ENCODE peak calls at places on chromosomes 5 and 9, in six cellular contexts. A is neural progenitor cell; U is cardiac muscle cell; P is CD4-positive, alpha-beta T cell; Q is ovary; W is T-helper 17 cell. Y is an unnamed sample.

GRCh38 chr9:131402738-131403492 is 9.0 kb downstream of the PRRC2B start:
- DNase-seq in Q (peak; percentile 83), P (no peak), A (peak; percentile 82), U (peak; percentile 94), W (no peak), Y (no peak)

GRCh38 chr5:149260761-149261160 is 10.9 kb upstream of the AFAP1L1 start:
- DNase-seq in W (no peak), Q (no peak), A (no peak), U (no peak), P (no peak), Y (no peak)

GRCh38 chr5:150499437-150499956 is 8.4 kb upstream of the NDST1 start:
- DNase-seq in U (no peak), W (no peak), P (no peak), Q (no peak), A (peak; percentile 73), Y (no peak)

GRCh38 chr5:139394123-139394653 is 716 bp downstream of the PROB1 start:
- DNase-seq in U (peak; percentile 66), A (peak; percentile 88), Q (peak; percentile 69), P (peak; percentile 62), W (peak; percentile 50), Y (no peak)

GRCh38 chr9:117104972-117105495 is 309.8 kb downstream of the ASTN2 start:
- DNase-seq in U (peak; percentile 35), Q (no peak), P (no peak), A (no peak), W (no peak), Y (no peak)

GRCh38 chr5:11370985-11371384 is 533.3 kb downstream of the CTNND2 start:
- DNase-seq in Q (no peak), U (no peak), W (no peak), P (no peak), A (no peak), Y (no peak)

GRCh38 chr9:129887210-129888084 is 52.2 kb downstream of the USP20 start:
- DNase-seq in A (no peak), P (peak; percentile 69), W (peak; percentile 69), U (peak; percentile 74), Q (no peak), Y (no peak)

GRCh38 chr5:35094966-35095365 is 47.2 kb upstream of the AGXT2 start:
- DNase-seq in A (no peak), P (no peak), U (no peak), W (no peak), Q (no peak), Y (no peak)

GRCh38 chr5:91018185-91018584 is 364.9 kb downstream of the ARRDC3 start:
- DNase-seq in A (no peak), U (peak; percentile 8), Q (no peak), W (no peak), P (no peak), Y (no peak)

GRCh38 chr5:132998553-132998952 is 27.8 kb downstream of the ZCCHC10 start:
- DNase-seq in W (no peak), A (no peak), U (no peak), P (no peak), Q (no peak), Y (no peak)

GRCh38 chr9:92714787-92715487 is 45.0 kb upstream of the IPPK start:
- DNase-seq in Q (peak; percentile 88), P (no peak), W (no peak), U (no peak), A (no peak), Y (no peak)

GRCh38 chr5:142542906-142543305 is 143.0 kb downstream of the FGF1 start:
- DNase-seq in A (no peak), Q (no peak), W (no peak), U (peak; percentile 73), P (no peak), Y (no peak)

GRCh38 chr9:22117511-22118388 is 108.6 kb upstream of the CDKN2B start:
- DNase-seq in P (no peak), Q (peak; percentile 35), U (peak; percentile 44), A (no peak), W (no peak), Y (no peak)

GRCh38 chr5:69217154-69217731 is 17.4 kb upstream of the CDK7 start:
- DNase-seq in Q (no peak), A (no peak), U (no peak), P (peak; percentile 88), W (peak; percentile 95), Y (no peak)

GRCh38 chr9:127136081-127136879 is 13.8 kb upstream of the ANGPTL2 start:
- DNase-seq in Q (peak; percentile 33), U (no peak), W (no peak), A (no peak), P (no peak), Y (no peak)

GRCh38 chr5:43674536-43674935 is 71.6 kb downstream of the NNT start:
- DNase-seq in W (no peak), Q (no peak), P (no peak), A (no peak), U (no peak), Y (no peak)

GRCh38 chr9:77546391-77546790 is 101.7 kb downstream of the GNA14 start:
- DNase-seq in P (no peak), A (no peak), W (no peak), Q (no peak), U (no peak), Y (no peak)

GRCh38 chr5:83919071-83920041 is 198.7 kb upstream of the HAPLN1 start:
- DNase-seq in Q (no peak), P (no peak), W (no peak), A (no peak), U (no peak), Y (no peak)

GRCh38 chr5:33806736-33807442 is 84.9 kb downstream of the ADAMTS12 start:
- DNase-seq in P (no peak), U (peak; percentile 82), Q (no peak), A (no peak), W (no peak), Y (no peak)

GRCh38 chr5:135535420-135535819 is 344 bp downstream of the NEUROG1 start:
- DNase-seq in Q (no peak), A (no peak), P (no peak), W (no peak), U (no peak), Y (no peak)

GRCh38 chr9:13033959-13034695 is 245.4 kb downstream of the MPDZ start:
- DNase-seq in P (no peak), W (no peak), U (peak; percentile 85), Q (peak; percentile 70), A (peak; percentile 83), Y (no peak)

GRCh38 chr9:132505961-132506691 is 76.3 kb upstream of the BARHL1 start:
- DNase-seq in W (no peak), Q (no peak), A (no peak), P (no peak), U (no peak), Y (no peak)

GRCh38 chr9:75866273-75866871 is 24.1 kb upstream of the PCSK5 start:
- DNase-seq in U (peak; percentile 66), P (no peak), A (peak; percentile 62), W (no peak), Q (no peak), Y (no peak)

GRCh38 chr9:134847752-134848432 is 32.7 kb upstream of the FCN2 start:
- DNase-seq in A (no peak), U (no peak), W (no peak), P (no peak), Q (no peak), Y (no peak)

GRCh38 chr5:147713550-147714295 is 68.8 kb downstream of the JAKMIP2 start:
- DNase-seq in A (no peak), P (no peak), Q (no peak), U (no peak), W (no peak), Y (no peak)

GRCh38 chr9:90631964-90632363 is 10.7 kb downstream of the DIRAS2 start:
- DNase-seq in W (no peak), Q (no peak), A (no peak), P (no peak), U (no peak), Y (no peak)

GRCh38 chr5:168047043-168047668 is 244.3 kb upstream of the WWC1 start:
- DNase-seq in Q (no peak), A (peak; percentile 81), U (peak; percentile 55), W (no peak), P (no peak), Y (no peak)

GRCh38 chr9:120774719-120775118 is 18.5 kb downstream of the FBXW2 start:
- DNase-seq in Q (no peak), P (no peak), A (no peak), U (no peak), W (no peak), Y (no peak)

GRCh38 chr9:6664204-6664683 is 18.7 kb upstream of the GLDC start:
- DNase-seq in W (no peak), A (no peak), U (no peak), Q (no peak), P (no peak), Y (no peak)

GRCh38 chr5:75547826-75548225 is 36.1 kb downstream of the POLK start:
- DNase-seq in W (no peak), A (no peak), Q (no peak), P (no peak), U (no peak), Y (no peak)

GRCh38 chr5:149959406-149960236 is 937 bp upstream of the SLC26A2 start:
- DNase-seq in A (peak; percentile 31), Q (peak; percentile 38), P (peak; percentile 9), W (no peak), U (peak; percentile 75), Y (no peak)

GRCh38 chr5:164420161-164420560 is 914.7 kb downstream of the MAT2B start:
- DNase-seq in A (no peak), P (no peak), W (no peak), Q (no peak), U (no peak), Y (no peak)
- H3K9me3 ChIP-seq in A (no peaks in the 10 kb centered on the region), P (peaks cover 7% of the 10 kb centered on the region), W (no peaks in the 10 kb centered on the region), Q (no peaks in the 10 kb centered on the region), U (no peaks in the 10 kb centered on the region), Y (peaks cover 28% of the 10 kb centered on the region)

DNA sequence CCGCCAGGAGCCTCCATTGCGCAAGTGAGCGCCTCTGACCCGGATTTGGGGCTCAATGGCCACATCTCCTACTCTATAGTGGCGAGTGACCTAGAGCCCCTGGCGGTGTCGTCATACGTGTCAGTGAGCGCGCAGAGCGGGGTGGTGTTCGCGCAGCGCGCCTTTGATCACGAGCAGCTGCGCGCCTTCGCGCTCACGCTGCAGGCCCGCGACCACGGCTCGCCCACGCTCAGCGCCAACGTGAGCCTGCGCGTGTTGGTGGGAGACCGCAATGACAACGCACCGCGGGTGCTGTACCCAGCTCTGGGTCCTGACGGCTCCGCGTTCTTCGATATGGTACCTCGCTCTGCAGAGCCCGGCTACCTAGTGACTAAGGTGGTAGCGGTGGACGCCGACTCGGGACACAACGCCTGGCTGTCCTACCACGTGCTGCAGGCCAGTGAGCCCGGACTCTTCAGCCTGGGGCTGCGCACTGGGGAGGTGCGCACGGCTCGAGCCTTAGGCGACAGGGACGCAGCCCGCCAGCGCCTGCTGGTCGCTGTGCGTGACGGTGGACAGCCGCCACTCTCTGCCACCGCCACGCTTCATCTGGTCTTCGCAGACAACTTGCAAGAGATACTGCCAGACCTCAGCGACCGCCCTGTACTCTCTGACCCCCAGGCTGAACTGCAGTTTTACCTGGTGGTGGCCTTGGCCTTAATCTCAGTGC is 1.9 kb downstream of the PCDHGB6 start:
- DNase-seq in U (no peak), W (no peak), A (no peak), P (no peak), Q (no peak), Y (no peak)
- H3K9me3 ChIP-seq in U (peaks cover 8% of the 10 kb centered on the region), W (peaks cover 5% of the 10 kb centered on the region), A (peaks cover 38% of the 10 kb centered on the region), P (peaks cover 37% of the 10 kb centered on the region), Q (peaks cover 14% of the 10 kb centered on the region), Y (peaks cover 4% of the 10 kb centered on the region)

GRCh38 chr5:165863267-165863666 is 2357.8 kb downstream of the MAT2B start:
- DNase-seq in U (no peak), A (no peak), Q (no peak), P (no peak), W (no peak), Y (no peak)
- H3K9me3 ChIP-seq in U (no peaks in the 10 kb centered on the region), A (no peaks in the 10 kb centered on the region), Q (no peaks in the 10 kb centered on the region), P (no peaks in the 10 kb centered on the region), W (no peaks in the 10 kb centered on the region), Y (no peaks in the 10 kb centered on the region)

GRCh38 chr9:102483666-102484065 is 511.5 kb upstream of the CYLC2 start:
- DNase-seq in W (no peak), U (no peak), A (no peak), P (no peak), Q (no peak), Y (no peak)

GRCh38 chr9:102479191-102479590 is 515.9 kb upstream of the CYLC2 start:
- DNase-seq in A (no peak), W (no peak), Q (no peak), U (no peak), P (no peak), Y (no peak)
- H3K9me3 ChIP-seq in A (peaks cover 7% of the 10 kb centered on the region), W (no peaks in the 10 kb centered on the region), Q (no peaks in the 10 kb centered on the region), U (no peaks in the 10 kb centered on the region), P (no peaks in the 10 kb centered on the region), Y (peaks cover 5% of the 10 kb centered on the region)

Y was measured in esophagus squamous epithelium.